ENCODE peak calls at places on chromosome 11, in four cellular contexts. Y is fibroblast of lung, Q is tibial nerve, M is B cell. O is an unnamed sample.

GRCh38 chr11:77278595-77279506 is 22.6 kb downstream of the GDPD4 start:
- DNase-seq in M (no peak), Q (no peak), Y (no peak), O (no peak)

GRCh38 chr11:96097844-96098421 is 174.0 kb upstream of the MTMR2 start:
- DNase-seq in Q (no peak), M (no peak), Y (no peak), O (no peak)

GRCh38 chr11:6656936-6657335 is 1.3 kb upstream of the DCHS1 start:
- DNase-seq in M (no peak), Q (no peak), Y (no peak), O (no peak)

GRCh38 chr11:12377824-12378593 is 638 bp downstream of the PARVA start:
- DNase-seq in Q (peak), M (no peak), Y (peak), O (no peak)

GRCh38 chr11:116432301-116432700 is 340.5 kb downstream of the BUD13 start:
- DNase-seq in M (no peak), Y (no peak), Q (no peak), O (no peak)

GRCh38 chr11:97722065-97722464 is 1298.7 kb upstream of the CNTN5 start:
- DNase-seq in Q (no peak), M (no peak), Y (peak), O (no peak)

GRCh38 chr11:5524756-5525155 is 8.3 kb upstream of the UBQLNL start:
- DNase-seq in Y (no peak), M (no peak), Q (no peak), O (no peak)

GRCh38 chr11:111629499-111629898 is 27.2 kb downstream of the SIK2 start:
- DNase-seq in Q (no peak), Y (no peak), M (no peak), O (no peak)

GRCh38 chr11:57349491-57350274 is 11.5 kb downstream of the P2RX3 start:
- DNase-seq in Q (peak), Y (peak), M (peak), O (peak)

GRCh38 chr11:2974272-2974671 is 17.9 kb downstream of the NAP1L4 start:
- DNase-seq in M (no peak), Q (no peak), Y (no peak), O (no peak)

GRCh38 chr11:65440831-65441499 is 18.4 kb downstream of the NEAT1 start:
- DNase-seq in M (no peak), Y (peak), Q (no peak), O (no peak)

GRCh38 chr11:67464411-67465189 is 4.5 kb downstream of the TMEM134 start:
- DNase-seq in Q (peak), M (peak), Y (peak), O (peak)

GRCh38 chr11:27025957-27026356 is 14.7 kb upstream of the BBOX1 start:
- DNase-seq in M (no peak), Y (no peak), Q (no peak), O (no peak)

GRCh38 chr11:116725434-116726221 is 47.2 kb downstream of the BUD13 start:
- DNase-seq in Q (no peak), Y (no peak), M (no peak), O (peak)

GRCh38 chr11:61092908-61093763 is 9.2 kb upstream of the CD5 start:
- DNase-seq in M (no peak), Q (no peak), Y (no peak), O (no peak)

GRCh38 chr11:105189586-105189985 is 50.0 kb upstream of the CARD18 start:
- DNase-seq in Q (peak), M (no peak), Y (peak), O (no peak)

GRCh38 chr11:110827276-110827675 is 115.0 kb upstream of the ARHGAP20 start:
- DNase-seq in M (no peak), Q (no peak), Y (no peak), O (no peak)

GRCh38 chr11:132402056-132402684 is 1031.8 kb downstream of the NTM start:
- DNase-seq in M (no peak), Q (no peak), Y (peak), O (no peak)

GRCh38 chr11:61967924-61968757 is 707 bp upstream of the FTH1 start:
- DNase-seq in Q (no peak), M (peak), Y (peak), O (peak)

GRCh38 chr11:68480855-68481510 is 20.4 kb downstream of the PPP6R3 start:
- DNase-seq in Y (peak), M (no peak), Q (no peak), O (no peak)

GRCh38 chr11:109423860-109424190 is 1.8 kb downstream of the C11orf87 start:
- DNase-seq in Q (no peak), Y (no peak), M (no peak), O (no peak)

GRCh38 chr11:95559899-95560298 is 229.7 kb downstream of the FAM76B start:
- DNase-seq in Q (no peak), Y (no peak), M (no peak), O (no peak)

GRCh38 chr11:83257638-83258229 is 28.4 kb downstream of the CCDC90B start:
- DNase-seq in M (no peak), Y (peak), Q (no peak), O (peak)

GRCh38 chr11:67582026-67582425 is 1.6 kb upstream of the GSTP1 start:
- DNase-seq in Y (no peak), Q (no peak), M (no peak), O (no peak)

GRCh38 chr11:78212586-78213371 is 24.1 kb downstream of the USP35 start:
- DNase-seq in M (no peak), Y (peak), Q (no peak), O (no peak)

GRCh38 chr11:68961245-68961644 is 19.5 kb downstream of the MRGPRD start:
- DNase-seq in Q (no peak), M (no peak), Y (no peak), O (no peak)

GRCh38 chr11:63961608-63962412 is 12.6 kb upstream of the COX8A start:
- DNase-seq in M (no peak), Q (no peak), Y (peak), O (no peak)

GRCh38 chr11:68145120-68145866 is 24.1 kb upstream of the CHKA start:
- DNase-seq in Q (no peak), M (no peak), Y (no peak), O (no peak)

GRCh38 chr11:92954003-92954402 is 15.4 kb upstream of the MTNR1B start:
- DNase-seq in Y (no peak), Q (no peak), M (no peak), O (no peak)

GRCh38 chr11:111414267-111414931 is 35.3 kb upstream of the POU2AF1 start:
- DNase-seq in Q (no peak), M (no peak), Y (no peak), O (no peak)

GRCh38 chr11:112584674-112585073 is 324.0 kb upstream of the PLET1 start:
- DNase-seq in M (no peak), Y (no peak), Q (no peak), O (no peak)

GRCh38 chr11:25734592-25735211 is 597.2 kb upstream of the ANO3 start:
- DNase-seq in M (no peak), Y (peak), Q (no peak), O (no peak)

GRCh38 chr11:14927146-14927545 is 35.1 kb upstream of the CYP2R1 start:
- DNase-seq in M (no peak), Y (no peak), Q (no peak), O (no peak)

GRCh38 chr11:59178401-59178800 is 6.5 kb downstream of the DTX4 start:
- DNase-seq in Y (no peak), Q (no peak), M (no peak), O (no peak)

GRCh38 chr11:77188323-77188911 is 60.4 kb downstream of the MYO7A start:
- DNase-seq in Y (peak), M (peak), Q (peak), O (peak)

GRCh38 chr11:8271106-8271886 is 7.6 kb upstream of the LMO1 start:
- DNase-seq in M (peak), Q (no peak), Y (no peak), O (no peak)

GRCh38 chr11:61996933-61997332 is 29.5 kb upstream of the FTH1 start:
- DNase-seq in Y (no peak), Q (no peak), M (no peak), O (no peak)

GRCh38 chr11:102528618-102529017 is 1.9 kb downstream of the MMP7 start:
- DNase-seq in M (no peak), Y (no peak), Q (no peak), O (no peak)

GRCh38 chr11:5509803-5510202 is at the start of gene UBQLN3:
- DNase-seq in M (no peak), Q (no peak), Y (no peak), O (no peak)

GRCh38 chr11:65571940-65572339 is 398 bp upstream of the FAM89B start:
- DNase-seq in M (no peak), Q (no peak), Y (peak), O (peak)

GRCh38 chr11:34358258-34358665 is 452 bp upstream of the ABTB2 start:
- DNase-seq in Q (peak), M (no peak), Y (peak), O (peak)

GRCh38 chr11:34358666-34359547 is 1.1 kb upstream of the ABTB2 start:
- DNase-seq in M (peak), Y (peak), Q (peak), O (peak)

GRCh38 chr11:34357646-34358257 is at the start of gene ABTB2:
- DNase-seq in M (peak), Q (peak), Y (peak), O (peak)

GRCh38 chr11:34360056-34360455 is 2.2 kb upstream of the ABTB2 start:
- DNase-seq in Q (no peak), Y (no peak), M (no peak), O (no peak)

GRCh38 chr11:34359548-34359891 is 1.7 kb upstream of the ABTB2 start:
- DNase-seq in M (no peak), Y (no peak), Q (no peak), O (no peak)
- TF ChIP-seq CTCF in M (peak), Y (no peak), Q (peak), O (no peak)

DNA sequence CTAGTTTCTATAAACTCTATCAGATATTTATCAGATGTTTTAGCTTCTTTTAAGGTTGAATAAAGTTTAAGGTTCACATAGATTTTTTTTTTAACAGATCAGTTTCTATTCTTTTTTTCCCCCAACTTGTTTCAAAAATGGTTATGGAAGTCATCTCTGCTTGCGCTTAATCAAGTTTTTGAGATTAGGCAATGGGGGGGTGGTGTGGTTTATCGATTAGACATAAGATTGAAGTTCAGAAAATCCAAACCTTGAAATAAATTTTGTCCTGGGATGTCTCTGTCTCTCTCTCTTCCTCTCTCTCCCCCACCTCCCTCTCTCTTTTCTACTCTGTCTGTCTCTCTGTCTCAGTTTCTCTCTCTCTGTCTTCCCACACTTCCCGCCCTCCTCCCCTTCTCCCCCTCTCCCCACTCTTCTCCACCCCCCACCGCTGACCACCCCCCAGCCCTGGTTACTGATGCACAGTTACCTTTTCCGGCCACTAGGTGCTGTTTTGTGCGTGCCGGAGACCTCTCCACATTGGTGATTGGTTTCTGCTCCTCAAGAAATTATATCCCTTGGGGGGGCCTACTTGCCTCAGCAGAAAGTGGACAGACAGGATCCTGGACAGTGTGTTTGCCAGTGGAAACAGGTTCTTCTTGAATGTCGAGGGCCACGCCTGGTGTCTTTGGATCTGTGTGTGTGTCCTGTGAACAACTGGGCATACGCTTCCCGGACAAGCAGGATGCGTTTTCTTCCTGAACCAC is 29.7 kb upstream of the ANO1 start:
- DNase-seq in M (no peak), Y (no peak), Q (no peak), O (no peak)
- TF ChIP-seq CTCF in M (no peak), Y (peak), Q (no peak), O (no peak)

GRCh38 chr11:118519549-118519948 is 7.7 kb upstream of the TTC36 start:
- DNase-seq in M (no peak), Q (no peak), Y (no peak), O (no peak)

GRCh38 chr11:118524356-118524755 is 2.9 kb upstream of the TTC36 start:
- DNase-seq in Y (no peak), M (no peak), Q (no peak), O (no peak)

GRCh38 chr11:118524757-118525465 is 2.4 kb upstream of the TTC36 start:
- DNase-seq in M (no peak), Y (no peak), Q (no peak), O (no peak)

GRCh38 chr11:118521892-118522311 is 5.4 kb upstream of the TTC36 start:
- DNase-seq in M (no peak), Y (no peak), Q (no peak), O (no peak)

DNA sequence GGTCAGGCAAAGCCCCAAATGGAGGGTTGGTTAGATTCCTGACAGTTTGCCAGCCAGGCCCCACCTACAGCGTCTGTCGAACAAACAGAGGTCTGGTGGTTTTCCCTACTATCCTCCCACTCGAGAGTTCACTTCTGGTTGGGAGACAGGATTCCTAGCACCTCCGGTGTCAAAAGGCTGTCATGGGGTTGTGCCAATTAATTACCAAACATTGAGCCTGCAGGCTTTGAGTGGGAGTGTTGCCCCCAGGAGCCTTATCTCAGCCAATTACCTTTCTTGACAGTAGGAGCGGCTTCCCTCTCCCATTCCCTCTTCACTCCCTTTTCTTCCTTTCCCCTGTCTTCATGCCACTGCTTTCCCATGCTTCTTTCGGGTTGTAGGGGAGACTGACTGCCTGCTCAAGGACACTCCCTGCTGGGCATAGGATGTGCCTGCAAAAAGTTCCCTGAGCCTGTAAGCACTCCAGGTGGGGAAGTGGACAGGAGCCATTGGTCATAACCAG is 4.7 kb upstream of the TTC36 start:
- DNase-seq in Q (no peak), Y (peak), M (no peak), O (no peak)
- TF ChIP-seq CTCF in Q (no peak), Y (peak), M (no peak), O (peak)

DNA sequence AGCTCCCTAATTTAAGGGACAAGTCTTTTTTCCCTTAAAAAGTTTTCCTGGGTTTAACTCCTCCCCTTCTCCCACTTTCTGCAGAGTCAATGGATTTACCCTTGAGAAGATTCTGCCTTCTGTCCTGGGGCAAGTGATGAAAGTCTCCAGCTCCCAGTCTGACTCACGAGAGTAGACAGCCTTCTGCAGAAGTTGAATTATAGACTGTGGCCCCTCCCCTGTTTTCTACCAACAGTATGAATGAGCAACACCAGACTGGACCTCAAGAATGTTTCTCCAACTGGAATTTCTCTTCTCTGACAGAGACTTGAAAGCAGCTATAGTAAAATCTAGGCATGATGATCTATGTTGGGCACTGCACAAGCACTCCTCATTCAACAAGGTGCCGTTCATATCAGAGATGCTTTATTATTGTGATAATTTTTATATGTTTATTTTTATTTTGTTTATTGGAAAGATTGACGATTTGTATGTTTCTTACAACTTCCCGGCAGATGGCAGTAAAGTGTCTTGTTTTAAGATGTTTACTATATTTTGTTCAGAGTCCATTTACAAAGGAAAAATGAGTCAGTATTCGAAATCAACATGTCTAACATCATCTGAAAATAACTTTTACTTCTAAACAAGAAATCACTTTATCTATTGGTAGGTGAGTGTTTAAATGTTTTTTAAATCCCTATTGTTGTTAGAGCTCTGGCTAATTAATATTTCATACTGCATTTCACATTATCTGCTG is 56.6 kb downstream of the LMO2 start:
- DNase-seq in M (no peak), Y (peak), Q (peak), O (no peak)
- TF ChIP-seq CTCF in M (peak), Y (peak), Q (peak), O (peak)

DNA sequence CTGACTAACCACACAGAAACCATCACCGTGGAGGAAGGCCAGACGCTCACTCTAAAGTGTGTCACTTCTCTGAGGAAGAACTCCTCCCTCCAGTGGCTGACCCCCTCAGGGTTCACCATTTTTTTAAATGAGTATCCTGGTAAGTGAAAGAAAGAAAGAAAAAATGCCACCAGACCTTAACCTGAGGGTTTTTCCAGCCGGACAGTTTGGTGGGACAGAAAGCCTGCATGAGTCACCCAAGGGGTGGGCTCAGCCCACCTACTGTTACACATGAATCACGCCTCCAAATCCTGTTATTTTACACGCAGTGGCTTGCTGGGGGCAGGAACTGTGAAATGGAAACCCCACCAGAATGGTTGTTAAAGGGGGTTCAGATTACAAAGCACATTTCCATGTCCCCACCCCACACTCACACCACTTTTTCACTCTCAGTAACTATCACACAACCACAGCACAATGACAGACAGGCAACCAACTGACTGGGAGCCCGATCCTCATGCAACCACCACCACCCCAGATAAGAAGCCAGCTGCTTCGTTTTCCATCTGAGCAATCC is 11.9 kb downstream of the CRTAM start:
- DNase-seq in Q (no peak), M (no peak), Y (no peak), O (no peak)
- TF ChIP-seq CTCF in Q (no peak), M (no peak), Y (no peak), O (no peak)

GRCh38 chr11:120666121-120666639 is 154.6 kb downstream of the GRIK4 start:
- DNase-seq in M (no peak), Y (no peak), Q (no peak), O (no peak)
- TF ChIP-seq CTCF in M (no peak), Y (no peak), Q (no peak), O (no peak)

DNA sequence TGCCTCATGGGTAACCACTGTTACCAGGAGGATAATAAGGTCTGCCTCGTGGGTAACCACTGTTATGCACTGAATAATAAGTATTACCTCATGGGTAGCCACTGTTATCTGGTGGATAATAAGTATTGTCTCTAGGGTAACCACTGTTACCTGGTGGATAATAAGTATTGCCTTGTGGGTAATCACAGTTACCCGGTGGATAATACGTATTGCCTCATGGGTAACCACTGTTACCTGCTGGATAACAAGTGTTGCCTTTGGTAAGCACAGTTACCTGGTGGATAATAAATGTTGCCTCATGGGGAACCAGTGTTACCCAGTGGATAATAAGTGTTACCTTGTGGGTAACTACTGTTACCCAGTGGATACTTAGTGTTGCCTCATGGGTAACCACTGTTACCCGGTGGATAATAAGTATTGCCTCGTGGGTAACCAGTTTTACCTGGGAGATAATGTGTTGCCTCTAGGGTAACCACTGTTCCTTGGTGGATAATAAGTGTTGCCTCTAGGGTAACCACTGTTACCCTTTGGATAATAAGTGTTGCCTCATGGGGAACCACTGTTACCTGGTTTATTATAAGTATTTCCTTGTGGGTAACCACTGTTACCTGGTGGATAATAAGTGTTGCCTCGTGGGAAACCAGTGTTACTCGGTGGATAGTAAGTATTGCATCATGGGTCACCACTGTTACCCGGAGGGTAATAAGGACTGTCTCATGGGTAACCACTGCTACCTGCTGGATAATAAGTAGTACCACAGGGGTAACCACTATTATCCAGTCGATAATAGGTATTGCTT is 10.6 kb upstream of the NXPE4 start:
- DNase-seq in Q (no peak), Y (no peak), M (no peak), O (no peak)
- TF ChIP-seq CTCF in Q (no peak), Y (no peak), M (no peak), O (no peak)

GRCh38 chr11:406796-407650 is 7.8 kb downstream of the SIGIRR start:
- DNase-seq in Q (peak), Y (peak), M (peak), O (peak)
- TF ChIP-seq CTCF in Q (no peak), Y (no peak), M (no peak), O (peak)

GRCh38 chr11:46625406-46625805 is 8.1 kb downstream of the ATG13 start:
- DNase-seq in M (no peak), Y (no peak), Q (no peak), O (no peak)
- TF ChIP-seq CTCF in M (no peak), Y (no peak), Q (no peak), O (no peak)